ENCODE peak calls at places on chromosomes 2 and 18, in seven cellular contexts. One of them, this sample, is unnamed.

GRCh38 chr2:222672068-222672401 is 577 bp downstream of the MOGAT1 start:
- DNase-seq in amygdala: no peak
- DNase-seq in activated CD4-positive, alpha-beta T cell treated with anti-CD3 and anti-CD28 coated beads, Interleukin-2, amount 50 U/mL, for 24 hours: no peak
- DNase-seq in HEK293T: no peak
- DNase-seq in activated naive CD8-positive, alpha-beta T cell treated with anti-CD3 and anti-CD28 coated beads, Interleukin-2, amount 50 U/mL, for 24 hours: no peak
- DNase-seq in stimulated activated CD8-positive, alpha-beta memory T cell treated with anti-CD3 and anti-CD28 coated beads, Interleukin-15, amount 100 ng/mL, for 24 hours: no peak
- DNase-seq in bronchial epithelial cell: peak
- DNase-seq in this sample: no peak

GRCh38 chr2:72859831-72860262 is 27.4 kb upstream of the SPR start:
- DNase-seq in activated naive CD8-positive, alpha-beta T cell treated with anti-CD3 and anti-CD28 coated beads, Interleukin-2, amount 50 U/mL, for 24 hours: peak
- DNase-seq in stimulated activated CD8-positive, alpha-beta memory T cell treated with anti-CD3 and anti-CD28 coated beads, Interleukin-15, amount 100 ng/mL, for 24 hours: no peak
- DNase-seq in activated CD4-positive, alpha-beta T cell treated with anti-CD3 and anti-CD28 coated beads, Interleukin-2, amount 50 U/mL, for 24 hours: peak
- DNase-seq in bronchial epithelial cell: peak
- DNase-seq in amygdala: peak
- DNase-seq in HEK293T: peak
- DNase-seq in this sample: no peak

GRCh38 chr18:56711706-56712445 is 60.7 kb downstream of the WDR7 start:
- DNase-seq in amygdala: no peak
- DNase-seq in activated CD4-positive, alpha-beta T cell treated with anti-CD3 and anti-CD28 coated beads, Interleukin-2, amount 50 U/mL, for 24 hours: no peak
- DNase-seq in bronchial epithelial cell: no peak
- DNase-seq in activated naive CD8-positive, alpha-beta T cell treated with anti-CD3 and anti-CD28 coated beads, Interleukin-2, amount 50 U/mL, for 24 hours: no peak
- DNase-seq in stimulated activated CD8-positive, alpha-beta memory T cell treated with anti-CD3 and anti-CD28 coated beads, Interleukin-15, amount 100 ng/mL, for 24 hours: no peak
- DNase-seq in HEK293T: no peak
- DNase-seq in this sample: no peak

GRCh38 chr18:1104265-1104792 is 199.7 kb downstream of the ADCYAP1 start:
- DNase-seq in activated naive CD8-positive, alpha-beta T cell treated with anti-CD3 and anti-CD28 coated beads, Interleukin-2, amount 50 U/mL, for 24 hours: no peak
- DNase-seq in HEK293T: no peak
- DNase-seq in amygdala: no peak
- DNase-seq in activated CD4-positive, alpha-beta T cell treated with anti-CD3 and anti-CD28 coated beads, Interleukin-2, amount 50 U/mL, for 24 hours: no peak
- DNase-seq in bronchial epithelial cell: no peak
- DNase-seq in stimulated activated CD8-positive, alpha-beta memory T cell treated with anti-CD3 and anti-CD28 coated beads, Interleukin-15, amount 100 ng/mL, for 24 hours: no peak
- DNase-seq in this sample: no peak

GRCh38 chr2:223626713-223627112 is 24.6 kb upstream of the SCG2 start:
- DNase-seq in amygdala: no peak
- DNase-seq in HEK293T: no peak
- DNase-seq in stimulated activated CD8-positive, alpha-beta memory T cell treated with anti-CD3 and anti-CD28 coated beads, Interleukin-15, amount 100 ng/mL, for 24 hours: no peak
- DNase-seq in activated naive CD8-positive, alpha-beta T cell treated with anti-CD3 and anti-CD28 coated beads, Interleukin-2, amount 50 U/mL, for 24 hours: no peak
- DNase-seq in bronchial epithelial cell: peak
- DNase-seq in activated CD4-positive, alpha-beta T cell treated with anti-CD3 and anti-CD28 coated beads, Interleukin-2, amount 50 U/mL, for 24 hours: no peak
- DNase-seq in this sample: no peak

GRCh38 chr2:43518718-43519117 is 77.1 kb downstream of the THADA start:
- DNase-seq in HEK293T: no peak
- DNase-seq in stimulated activated CD8-positive, alpha-beta memory T cell treated with anti-CD3 and anti-CD28 coated beads, Interleukin-15, amount 100 ng/mL, for 24 hours: no peak
- DNase-seq in activated naive CD8-positive, alpha-beta T cell treated with anti-CD3 and anti-CD28 coated beads, Interleukin-2, amount 50 U/mL, for 24 hours: no peak
- DNase-seq in activated CD4-positive, alpha-beta T cell treated with anti-CD3 and anti-CD28 coated beads, Interleukin-2, amount 50 U/mL, for 24 hours: no peak
- DNase-seq in amygdala: no peak
- DNase-seq in bronchial epithelial cell: no peak
- DNase-seq in this sample: no peak

GRCh38 chr2:158633261-158633660 is 161.9 kb upstream of the DAPL1 start:
- DNase-seq in activated naive CD8-positive, alpha-beta T cell treated with anti-CD3 and anti-CD28 coated beads, Interleukin-2, amount 50 U/mL, for 24 hours: no peak
- DNase-seq in amygdala: no peak
- DNase-seq in bronchial epithelial cell: no peak
- DNase-seq in HEK293T: no peak
- DNase-seq in stimulated activated CD8-positive, alpha-beta memory T cell treated with anti-CD3 and anti-CD28 coated beads, Interleukin-15, amount 100 ng/mL, for 24 hours: no peak
- DNase-seq in activated CD4-positive, alpha-beta T cell treated with anti-CD3 and anti-CD28 coated beads, Interleukin-2, amount 50 U/mL, for 24 hours: no peak
- DNase-seq in this sample: no peak

GRCh38 chr18:2376707-2377106 is 194.6 kb downstream of the METTL4 start:
- DNase-seq in activated CD4-positive, alpha-beta T cell treated with anti-CD3 and anti-CD28 coated beads, Interleukin-2, amount 50 U/mL, for 24 hours: no peak
- DNase-seq in amygdala: no peak
- DNase-seq in HEK293T: no peak
- DNase-seq in stimulated activated CD8-positive, alpha-beta memory T cell treated with anti-CD3 and anti-CD28 coated beads, Interleukin-15, amount 100 ng/mL, for 24 hours: no peak
- DNase-seq in activated naive CD8-positive, alpha-beta T cell treated with anti-CD3 and anti-CD28 coated beads, Interleukin-2, amount 50 U/mL, for 24 hours: no peak
- DNase-seq in bronchial epithelial cell: no peak
- DNase-seq in this sample: no peak

GRCh38 chr2:73243884-73244570 is 9.9 kb downstream of the CCT7 start:
- DNase-seq in amygdala: no peak
- DNase-seq in activated naive CD8-positive, alpha-beta T cell treated with anti-CD3 and anti-CD28 coated beads, Interleukin-2, amount 50 U/mL, for 24 hours: no peak
- DNase-seq in activated CD4-positive, alpha-beta T cell treated with anti-CD3 and anti-CD28 coated beads, Interleukin-2, amount 50 U/mL, for 24 hours: no peak
- DNase-seq in HEK293T: no peak
- DNase-seq in stimulated activated CD8-positive, alpha-beta memory T cell treated with anti-CD3 and anti-CD28 coated beads, Interleukin-15, amount 100 ng/mL, for 24 hours: no peak
- DNase-seq in bronchial epithelial cell: peak
- DNase-seq in this sample: peak

GRCh38 chr2:187271825-187272224 is 176.2 kb downstream of the CALCRL start:
- DNase-seq in HEK293T: no peak
- DNase-seq in bronchial epithelial cell: no peak
- DNase-seq in stimulated activated CD8-positive, alpha-beta memory T cell treated with anti-CD3 and anti-CD28 coated beads, Interleukin-15, amount 100 ng/mL, for 24 hours: no peak
- DNase-seq in amygdala: no peak
- DNase-seq in activated CD4-positive, alpha-beta T cell treated with anti-CD3 and anti-CD28 coated beads, Interleukin-2, amount 50 U/mL, for 24 hours: no peak
- DNase-seq in activated naive CD8-positive, alpha-beta T cell treated with anti-CD3 and anti-CD28 coated beads, Interleukin-2, amount 50 U/mL, for 24 hours: no peak
- DNase-seq in this sample: no peak

GRCh38 chr2:175373001-175373727 is 191.7 kb upstream of the ATP5MC3 start:
- DNase-seq in bronchial epithelial cell: peak
- DNase-seq in HEK293T: no peak
- DNase-seq in amygdala: no peak
- DNase-seq in activated naive CD8-positive, alpha-beta T cell treated with anti-CD3 and anti-CD28 coated beads, Interleukin-2, amount 50 U/mL, for 24 hours: no peak
- DNase-seq in activated CD4-positive, alpha-beta T cell treated with anti-CD3 and anti-CD28 coated beads, Interleukin-2, amount 50 U/mL, for 24 hours: no peak
- DNase-seq in stimulated activated CD8-positive, alpha-beta memory T cell treated with anti-CD3 and anti-CD28 coated beads, Interleukin-15, amount 100 ng/mL, for 24 hours: no peak
- DNase-seq in this sample: no peak

GRCh38 chr2:71291398-71291797 is 40.2 kb upstream of the ZNF638 start:
- DNase-seq in bronchial epithelial cell: no peak
- DNase-seq in amygdala: peak
- DNase-seq in activated CD4-positive, alpha-beta T cell treated with anti-CD3 and anti-CD28 coated beads, Interleukin-2, amount 50 U/mL, for 24 hours: no peak
- DNase-seq in stimulated activated CD8-positive, alpha-beta memory T cell treated with anti-CD3 and anti-CD28 coated beads, Interleukin-15, amount 100 ng/mL, for 24 hours: no peak
- DNase-seq in activated naive CD8-positive, alpha-beta T cell treated with anti-CD3 and anti-CD28 coated beads, Interleukin-2, amount 50 U/mL, for 24 hours: no peak
- DNase-seq in HEK293T: no peak
- DNase-seq in this sample: no peak

GRCh38 chr2:177881001-177881748 is 191.4 kb downstream of the PDE11A start:
- DNase-seq in activated CD4-positive, alpha-beta T cell treated with anti-CD3 and anti-CD28 coated beads, Interleukin-2, amount 50 U/mL, for 24 hours: no peak
- DNase-seq in bronchial epithelial cell: no peak
- DNase-seq in stimulated activated CD8-positive, alpha-beta memory T cell treated with anti-CD3 and anti-CD28 coated beads, Interleukin-15, amount 100 ng/mL, for 24 hours: no peak
- DNase-seq in amygdala: no peak
- DNase-seq in HEK293T: no peak
- DNase-seq in activated naive CD8-positive, alpha-beta T cell treated with anti-CD3 and anti-CD28 coated beads, Interleukin-2, amount 50 U/mL, for 24 hours: no peak
- DNase-seq in this sample: no peak

GRCh38 chr2:97673187-97673914 is 3.8 kb downstream of the C2orf92 start:
- DNase-seq in amygdala: no peak
- DNase-seq in activated CD4-positive, alpha-beta T cell treated with anti-CD3 and anti-CD28 coated beads, Interleukin-2, amount 50 U/mL, for 24 hours: no peak
- DNase-seq in bronchial epithelial cell: peak
- DNase-seq in HEK293T: no peak
- DNase-seq in activated naive CD8-positive, alpha-beta T cell treated with anti-CD3 and anti-CD28 coated beads, Interleukin-2, amount 50 U/mL, for 24 hours: peak
- DNase-seq in stimulated activated CD8-positive, alpha-beta memory T cell treated with anti-CD3 and anti-CD28 coated beads, Interleukin-15, amount 100 ng/mL, for 24 hours: no peak
- DNase-seq in this sample: no peak

GRCh38 chr2:234437642-234438321 is 59.1 kb downstream of the ARL4C start:
- DNase-seq in stimulated activated CD8-positive, alpha-beta memory T cell treated with anti-CD3 and anti-CD28 coated beads, Interleukin-15, amount 100 ng/mL, for 24 hours: no peak
- DNase-seq in amygdala: no peak
- DNase-seq in activated naive CD8-positive, alpha-beta T cell treated with anti-CD3 and anti-CD28 coated beads, Interleukin-2, amount 50 U/mL, for 24 hours: no peak
- DNase-seq in bronchial epithelial cell: peak
- DNase-seq in activated CD4-positive, alpha-beta T cell treated with anti-CD3 and anti-CD28 coated beads, Interleukin-2, amount 50 U/mL, for 24 hours: no peak
- DNase-seq in HEK293T: no peak
- DNase-seq in this sample: no peak

GRCh38 chr2:151678849-151679248 is 55.4 kb downstream of the NEB start:
- DNase-seq in HEK293T: no peak
- DNase-seq in activated naive CD8-positive, alpha-beta T cell treated with anti-CD3 and anti-CD28 coated beads, Interleukin-2, amount 50 U/mL, for 24 hours: no peak
- DNase-seq in amygdala: no peak
- DNase-seq in stimulated activated CD8-positive, alpha-beta memory T cell treated with anti-CD3 and anti-CD28 coated beads, Interleukin-15, amount 100 ng/mL, for 24 hours: no peak
- DNase-seq in bronchial epithelial cell: no peak
- DNase-seq in activated CD4-positive, alpha-beta T cell treated with anti-CD3 and anti-CD28 coated beads, Interleukin-2, amount 50 U/mL, for 24 hours: no peak
- DNase-seq in this sample: no peak

GRCh38 chr2:150474326-150475074 is 13.0 kb downstream of the RND3 start:
- DNase-seq in activated naive CD8-positive, alpha-beta T cell treated with anti-CD3 and anti-CD28 coated beads, Interleukin-2, amount 50 U/mL, for 24 hours: no peak
- DNase-seq in activated CD4-positive, alpha-beta T cell treated with anti-CD3 and anti-CD28 coated beads, Interleukin-2, amount 50 U/mL, for 24 hours: no peak
- DNase-seq in HEK293T: no peak
- DNase-seq in stimulated activated CD8-positive, alpha-beta memory T cell treated with anti-CD3 and anti-CD28 coated beads, Interleukin-15, amount 100 ng/mL, for 24 hours: no peak
- DNase-seq in bronchial epithelial cell: peak
- DNase-seq in amygdala: no peak
- DNase-seq in this sample: no peak

GRCh38 chr2:169670215-169670651 is 24.0 kb downstream of the CFAP210 start:
- DNase-seq in activated naive CD8-positive, alpha-beta T cell treated with anti-CD3 and anti-CD28 coated beads, Interleukin-2, amount 50 U/mL, for 24 hours: no peak
- DNase-seq in HEK293T: no peak
- DNase-seq in amygdala: no peak
- DNase-seq in bronchial epithelial cell: peak
- DNase-seq in activated CD4-positive, alpha-beta T cell treated with anti-CD3 and anti-CD28 coated beads, Interleukin-2, amount 50 U/mL, for 24 hours: no peak
- DNase-seq in stimulated activated CD8-positive, alpha-beta memory T cell treated with anti-CD3 and anti-CD28 coated beads, Interleukin-15, amount 100 ng/mL, for 24 hours: no peak
- DNase-seq in this sample: no peak

GRCh38 chr2:9765611-9766531 is 77.4 kb upstream of the TAF1B start:
- DNase-seq in activated naive CD8-positive, alpha-beta T cell treated with anti-CD3 and anti-CD28 coated beads, Interleukin-2, amount 50 U/mL, for 24 hours: no peak
- DNase-seq in stimulated activated CD8-positive, alpha-beta memory T cell treated with anti-CD3 and anti-CD28 coated beads, Interleukin-15, amount 100 ng/mL, for 24 hours: no peak
- DNase-seq in bronchial epithelial cell: peak
- DNase-seq in activated CD4-positive, alpha-beta T cell treated with anti-CD3 and anti-CD28 coated beads, Interleukin-2, amount 50 U/mL, for 24 hours: no peak
- DNase-seq in HEK293T: no peak
- DNase-seq in amygdala: no peak
- DNase-seq in this sample: no peak

GRCh38 chr2:189783451-189783926 is 650 bp downstream of the ORMDL1 start:
- DNase-seq in activated naive CD8-positive, alpha-beta T cell treated with anti-CD3 and anti-CD28 coated beads, Interleukin-2, amount 50 U/mL, for 24 hours: no peak
- DNase-seq in bronchial epithelial cell: peak
- DNase-seq in amygdala: no peak
- DNase-seq in stimulated activated CD8-positive, alpha-beta memory T cell treated with anti-CD3 and anti-CD28 coated beads, Interleukin-15, amount 100 ng/mL, for 24 hours: no peak
- DNase-seq in activated CD4-positive, alpha-beta T cell treated with anti-CD3 and anti-CD28 coated beads, Interleukin-2, amount 50 U/mL, for 24 hours: no peak
- DNase-seq in HEK293T: peak
- DNase-seq in this sample: no peak

GRCh38 chr2:199842631-199843030 is 8.4 kb downstream of the FTCDNL1 start:
- DNase-seq in stimulated activated CD8-positive, alpha-beta memory T cell treated with anti-CD3 and anti-CD28 coated beads, Interleukin-15, amount 100 ng/mL, for 24 hours: no peak
- DNase-seq in bronchial epithelial cell: no peak
- DNase-seq in activated CD4-positive, alpha-beta T cell treated with anti-CD3 and anti-CD28 coated beads, Interleukin-2, amount 50 U/mL, for 24 hours: no peak
- DNase-seq in HEK293T: no peak
- DNase-seq in amygdala: no peak
- DNase-seq in activated naive CD8-positive, alpha-beta T cell treated with anti-CD3 and anti-CD28 coated beads, Interleukin-2, amount 50 U/mL, for 24 hours: no peak
- DNase-seq in this sample: no peak